ENCODE peak calls at places on chromosomes 13 and 19, in seven cellular contexts. K is HFF-Myc, E is fibroblast of lung, G is fibroblast of mammary gland, Y is upper lobe of right lung, P is lower leg skin, M is astrocyte. W is an unnamed sample.

GRCh38 chr19:33259532-33259931 is 33.9 kb upstream of the SLC7A10 start:
- DNase-seq in K (no peak), E (no peak), G (no peak), Y (no peak), P (no peak), M (no peak), W (no peak)

GRCh38 chr13:20489185-20489820 is 36.4 kb downstream of the CRYL1 start:
- DNase-seq in K (no peak), E (peak), G (peak), Y (no peak), P (peak), M (no peak), W (no peak)

GRCh38 chr13:23460921-23461320 is 27.4 kb upstream of the SACS start:
- DNase-seq in K (no peak), E (no peak), G (no peak), Y (no peak), P (no peak), M (no peak), W (no peak)

GRCh38 chr19:10005632-10006334 is 4.5 kb downstream of the COL5A3 start:
- DNase-seq in K (no peak), E (no peak), G (no peak), Y (no peak), P (no peak), M (no peak), W (no peak)

GRCh38 chr13:75763511-75763910 is 127.4 kb downstream of the LMO7 start:
- DNase-seq in K (no peak), E (no peak), G (no peak), Y (no peak), P (no peak), M (no peak), W (no peak)

GRCh38 chr19:36060430-36060829 is 5.7 kb downstream of the WDR62 start:
- DNase-seq in K (no peak), E (peak), G (peak), Y (no peak), P (no peak), M (peak), W (no peak)

GRCh38 chr13:97258801-97259200 is 36.7 kb downstream of the MBNL2 start:
- DNase-seq in K (no peak), E (no peak), G (peak), Y (no peak), P (no peak), M (peak), W (peak)

GRCh38 chr19:38032151-38032550 is 125.1 kb downstream of the SIPA1L3 start:
- DNase-seq in K (no peak), E (no peak), G (peak), Y (no peak), P (no peak), M (peak), W (no peak)

GRCh38 chr13:40780822-40781401 is 8.5 kb upstream of the SLC25A15 start:
- DNase-seq in K (no peak), E (peak), G (no peak), Y (no peak), P (no peak), M (no peak), W (no peak)

GRCh38 chr13:111046590-111047141 is 68.4 kb upstream of the ARHGEF7 start:
- DNase-seq in K (no peak), E (peak), G (peak), Y (peak), P (peak), M (no peak), W (no peak)

GRCh38 chr13:98976941-98977340 is 923 bp downstream of the DOCK9 start:
- DNase-seq in K (no peak), E (no peak), G (no peak), Y (no peak), P (no peak), M (peak), W (no peak)

GRCh38 chr19:31350693-31351211 is 1.5 kb upstream of the TSHZ3 start:
- DNase-seq in K (no peak), E (peak), G (peak), Y (peak), P (no peak), M (peak), W (no peak)

GRCh38 chr13:21691928-21692327 is 21.1 kb downstream of the FGF9 start:
- DNase-seq in K (no peak), E (no peak), G (no peak), Y (no peak), P (no peak), M (no peak), W (no peak)
- TF ChIP-seq CTCF in K (no peak), E (no peak), G (no peak), Y (no peak), P (no peak), M (no peak), W (no peak)

GRCh38 chr19:13121551-13122274 is 3.6 kb downstream of the NACC1 start:
- DNase-seq in K (no peak), E (no peak), G (no peak), Y (no peak), P (no peak), M (no peak), W (no peak)

GRCh38 chr19:13117772-13118423 is at the start of gene NACC1:
- DNase-seq in K (peak), E (peak), G (peak), Y (peak), P (peak), M (peak), W (no peak)

GRCh38 chr19:13120817-13121216 is 2.8 kb downstream of the NACC1 start:
- DNase-seq in K (no peak), E (peak), G (peak), Y (no peak), P (no peak), M (peak), W (no peak)

GRCh38 chr19:13118424-13119193 is 545 bp downstream of the NACC1 start:
- DNase-seq in K (no peak), E (no peak), G (peak), Y (peak), P (no peak), M (peak), W (no peak)

GRCh38 chr19:13119654-13120053 is 1.6 kb downstream of the NACC1 start:
- DNase-seq in K (no peak), E (no peak), G (peak), Y (no peak), P (no peak), M (no peak), W (no peak)
- H3K4me3 ChIP-seq in K (peak), E (peak), G (peak), Y (peak), P (no peak), M (peak), W (peak)

GRCh38 chr13:113904411-113904810 is 40.5 kb upstream of the GAS6 start:
- DNase-seq in K (no peak), E (no peak), G (peak), Y (peak), P (peak), M (no peak), W (no peak)
- TF ChIP-seq CTCF in K (peak), E (peak), G (peak), Y (peak), P (no peak), M (peak), W (no peak)

DNA sequence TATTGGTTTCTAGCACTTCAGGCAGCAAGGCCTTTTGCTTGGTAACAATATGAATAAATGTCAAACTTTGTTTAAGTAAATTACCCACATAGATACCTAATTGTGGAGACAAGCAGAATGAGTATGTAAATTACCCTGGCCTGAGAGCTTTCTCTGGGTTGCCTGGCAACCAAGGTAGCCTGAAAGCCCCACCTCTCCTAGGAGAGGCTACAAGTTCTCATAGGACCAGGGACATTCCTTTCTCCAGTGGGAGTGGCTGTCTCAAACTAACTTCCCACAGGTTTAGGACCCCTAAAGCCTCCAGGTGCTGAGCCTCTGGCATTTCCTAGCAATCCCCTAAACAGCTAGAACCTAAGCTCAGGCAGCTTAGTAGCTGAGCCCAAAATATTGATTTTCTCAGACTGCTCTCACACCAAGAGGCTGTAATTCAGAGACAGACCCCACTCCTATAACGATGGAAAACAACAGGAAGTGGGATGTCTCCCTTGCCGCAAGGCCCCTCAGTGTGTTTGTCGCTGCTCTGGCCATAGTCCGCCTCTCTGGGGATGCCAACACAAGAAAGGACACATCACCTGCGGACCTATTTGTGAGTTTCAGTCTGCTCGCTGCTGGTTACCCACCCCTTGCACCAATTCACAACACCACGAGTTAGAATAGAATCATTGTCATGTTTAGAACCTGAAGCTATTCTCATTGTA is 207.3 kb downstream of the DLEU7 start:
- DNase-seq in K (no peak), E (no peak), G (no peak), Y (no peak), P (no peak), M (no peak), W (no peak)
- H3K4me3 ChIP-seq in K (no peak), E (no peak), G (no peak), Y (no peak), P (no peak), M (no peak), W (no peak)

GRCh38 chr13:102571075-102571474 is 25.7 kb upstream of the TPP2 start:
- DNase-seq in K (no peak), E (no peak), G (no peak), Y (no peak), P (no peak), M (no peak), W (no peak)
- TF ChIP-seq CTCF in K (no peak), E (no peak), G (peak), Y (no peak), P (no peak), M (no peak), W (no peak)

DNA sequence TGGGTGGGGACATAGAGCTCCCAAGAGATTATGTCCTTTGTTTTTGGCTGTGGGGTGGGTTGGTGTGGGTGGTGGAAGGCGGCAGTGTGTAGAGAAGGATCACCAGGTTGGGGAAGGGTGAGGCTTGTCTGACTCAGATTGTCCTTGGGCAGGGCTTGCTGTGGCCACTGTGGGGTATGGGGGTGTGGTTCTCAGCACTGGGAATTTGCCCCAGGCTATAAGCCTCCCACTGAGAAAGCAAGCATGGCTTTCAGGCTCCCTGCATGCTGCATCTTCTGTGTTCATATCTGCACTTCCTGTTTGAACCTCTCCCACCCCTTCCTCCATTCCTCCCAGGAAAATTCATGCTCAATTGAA is 34.9 kb downstream of the DNAJC15 start:
- DNase-seq in K (peak), E (peak), G (peak), Y (no peak), P (no peak), M (peak), W (peak)
- H3K4me3 ChIP-seq in K (no peak), E (peak), G (no peak), Y (no peak), P (no peak), M (no peak), W (no peak)

GRCh38 chr13:51148952-51149573 is 38.0 kb upstream of the C13orf42 start:
- DNase-seq in K (no peak), E (peak), G (peak), Y (no peak), P (no peak), M (peak), W (peak)
- TF ChIP-seq CTCF in K (peak), E (peak), G (peak), Y (peak), P (no peak), M (peak), W (peak)

GRCh38 chr13:33279414-33279813 is 6.1 kb downstream of the STARD13 start:
- DNase-seq in K (no peak), E (no peak), G (no peak), Y (no peak), P (no peak), M (no peak), W (no peak)
- H3K4me3 ChIP-seq in K (no peak), E (no peak), G (no peak), Y (no peak), P (no peak), M (no peak), W (no peak)

W was measured in AG04449.